ENCODE peak calls at places on chromosomes 12 and 14, in eight cellular contexts. One of them, this sample, is unnamed.

GRCh38 chr14:32134448-32135070 is 57.5 kb downstream of the ARHGAP5 start:
- DNase-seq in uterus: no peak
- DNase-seq in fibroblast of the aortic adventitia: peak; percentile 13
- DNase-seq in CD8-positive, alpha-beta T cell: no peak
- DNase-seq in glutamatergic neuron: no peak
- DNase-seq in left ventricle myocardium inferior: no peak
- DNase-seq in IMR-90: peak; percentile 59
- DNase-seq in GM23338: no peak
- DNase-seq in this sample: no peak

GRCh38 chr12:126443977-126444376 is 1378.7 kb downstream of the AACS start:
- DNase-seq in uterus: no peak
- DNase-seq in fibroblast of the aortic adventitia: no peak
- DNase-seq in CD8-positive, alpha-beta T cell: no peak
- DNase-seq in glutamatergic neuron: no peak
- DNase-seq in left ventricle myocardium inferior: no peak
- DNase-seq in IMR-90: no peak
- DNase-seq in GM23338: no peak
- DNase-seq in this sample: no peak

GRCh38 chr12:93785262-93786010 is 108.3 kb downstream of the CRADD start:
- DNase-seq in uterus: peak; percentile 38
- DNase-seq in fibroblast of the aortic adventitia: peak; percentile 93
- DNase-seq in CD8-positive, alpha-beta T cell: peak; percentile 43
- DNase-seq in glutamatergic neuron: no peak
- DNase-seq in left ventricle myocardium inferior: no peak
- DNase-seq in IMR-90: peak; percentile 97
- DNase-seq in GM23338: peak; percentile 54
- DNase-seq in this sample: peak; percentile 85

GRCh38 chr12:121966959-121967358 is 48.6 kb downstream of the CFAP251 start:
- DNase-seq in uterus: no peak
- DNase-seq in fibroblast of the aortic adventitia: peak; percentile 21
- DNase-seq in CD8-positive, alpha-beta T cell: no peak
- DNase-seq in glutamatergic neuron: no peak
- DNase-seq in left ventricle myocardium inferior: no peak
- DNase-seq in IMR-90: no peak
- DNase-seq in GM23338: no peak
- DNase-seq in this sample: no peak

GRCh38 chr12:67107751-67108269 is 161.3 kb upstream of the CAND1 start:
- DNase-seq in uterus: no peak
- DNase-seq in fibroblast of the aortic adventitia: no peak
- DNase-seq in CD8-positive, alpha-beta T cell: no peak
- DNase-seq in glutamatergic neuron: no peak
- DNase-seq in left ventricle myocardium inferior: no peak
- DNase-seq in IMR-90: no peak
- DNase-seq in GM23338: no peak
- DNase-seq in this sample: no peak

GRCh38 chr12:42343721-42344120 is 17.8 kb downstream of the PPHLN1 start:
- DNase-seq in uterus: no peak
- DNase-seq in fibroblast of the aortic adventitia: no peak
- DNase-seq in CD8-positive, alpha-beta T cell: no peak
- DNase-seq in glutamatergic neuron: no peak
- DNase-seq in left ventricle myocardium inferior: no peak
- DNase-seq in IMR-90: no peak
- DNase-seq in GM23338: no peak
- DNase-seq in this sample: no peak

GRCh38 chr12:95051241-95051640 is 22.2 kb downstream of the NR2C1 start:
- DNase-seq in uterus: no peak
- DNase-seq in fibroblast of the aortic adventitia: no peak
- DNase-seq in CD8-positive, alpha-beta T cell: no peak
- DNase-seq in glutamatergic neuron: no peak
- DNase-seq in left ventricle myocardium inferior: no peak
- DNase-seq in IMR-90: peak; percentile 7
- DNase-seq in GM23338: no peak
- DNase-seq in this sample: no peak

GRCh38 chr14:106318700-106319099 is 792.3 kb downstream of the TMEM121 start:
- DNase-seq in uterus: no peak
- DNase-seq in fibroblast of the aortic adventitia: no peak
- DNase-seq in CD8-positive, alpha-beta T cell: peak; percentile 48
- DNase-seq in glutamatergic neuron: no peak
- DNase-seq in left ventricle myocardium inferior: no peak
- DNase-seq in IMR-90: no peak
- DNase-seq in GM23338: no peak
- DNase-seq in this sample: no peak

GRCh38 chr12:124913474-124914391 is 717 bp downstream of the UBC start:
- DNase-seq in uterus: peak; percentile 80
- DNase-seq in fibroblast of the aortic adventitia: peak; percentile 62
- DNase-seq in CD8-positive, alpha-beta T cell: peak; percentile 94
- DNase-seq in glutamatergic neuron: peak; percentile 81
- DNase-seq in left ventricle myocardium inferior: peak; percentile 83
- DNase-seq in IMR-90: peak; percentile 68
- DNase-seq in GM23338: peak; percentile 93
- DNase-seq in this sample: no peak

GRCh38 chr12:124752437-124753229 is 111.0 kb downstream of the SCARB1 start:
- DNase-seq in uterus: no peak
- DNase-seq in fibroblast of the aortic adventitia: peak; percentile 71
- DNase-seq in CD8-positive, alpha-beta T cell: no peak
- DNase-seq in glutamatergic neuron: no peak
- DNase-seq in left ventricle myocardium inferior: no peak
- DNase-seq in IMR-90: no peak
- DNase-seq in GM23338: no peak
- DNase-seq in this sample: no peak

GRCh38 chr14:28571636-28572035 is 195.0 kb upstream of the FOXG1 start:
- DNase-seq in uterus: no peak
- DNase-seq in fibroblast of the aortic adventitia: no peak
- DNase-seq in CD8-positive, alpha-beta T cell: no peak
- DNase-seq in glutamatergic neuron: no peak
- DNase-seq in left ventricle myocardium inferior: no peak
- DNase-seq in IMR-90: no peak
- DNase-seq in GM23338: no peak
- DNase-seq in this sample: no peak

GRCh38 chr12:115794659-115795081 is 482.8 kb downstream of the MED13L start:
- DNase-seq in uterus: no peak
- DNase-seq in fibroblast of the aortic adventitia: no peak
- DNase-seq in CD8-positive, alpha-beta T cell: no peak
- DNase-seq in glutamatergic neuron: no peak
- DNase-seq in left ventricle myocardium inferior: no peak
- DNase-seq in IMR-90: no peak
- DNase-seq in GM23338: peak; percentile 29
- DNase-seq in this sample: no peak
- TF ChIP-seq CTCF in uterus: no peak
- TF ChIP-seq CTCF in fibroblast of the aortic adventitia: no peak
- TF ChIP-seq CTCF in CD8-positive, alpha-beta T cell: no peak
- TF ChIP-seq CTCF in glutamatergic neuron: no peak
- TF ChIP-seq CTCF in left ventricle myocardium inferior: no peak
- TF ChIP-seq CTCF in IMR-90: no peak
- TF ChIP-seq CTCF in GM23338: peak; percentile 50
- TF ChIP-seq CTCF in this sample: no peak

GRCh38 chr14:100142073-100143040 is 17.1 kb downstream of the DEGS2 start:
- DNase-seq in uterus: no peak
- DNase-seq in fibroblast of the aortic adventitia: no peak
- DNase-seq in CD8-positive, alpha-beta T cell: no peak
- DNase-seq in glutamatergic neuron: no peak
- DNase-seq in left ventricle myocardium inferior: peak; percentile 51
- DNase-seq in IMR-90: no peak
- DNase-seq in GM23338: no peak
- DNase-seq in this sample: no peak

GRCh38 chr14:100141133-100141497 is 18.3 kb downstream of the DEGS2 start:
- DNase-seq in uterus: no peak
- DNase-seq in fibroblast of the aortic adventitia: no peak
- DNase-seq in CD8-positive, alpha-beta T cell: no peak
- DNase-seq in glutamatergic neuron: no peak
- DNase-seq in left ventricle myocardium inferior: no peak
- DNase-seq in IMR-90: no peak
- DNase-seq in GM23338: no peak
- DNase-seq in this sample: no peak

GRCh38 chr14:100138955-100139354 is 20.5 kb downstream of the DEGS2 start:
- DNase-seq in uterus: no peak
- DNase-seq in fibroblast of the aortic adventitia: no peak
- DNase-seq in CD8-positive, alpha-beta T cell: no peak
- DNase-seq in glutamatergic neuron: no peak
- DNase-seq in left ventricle myocardium inferior: no peak
- DNase-seq in IMR-90: no peak
- DNase-seq in GM23338: no peak
- DNase-seq in this sample: no peak

GRCh38 chr14:100138082-100138787 is 21.2 kb downstream of the DEGS2 start:
- DNase-seq in uterus: no peak
- DNase-seq in fibroblast of the aortic adventitia: no peak
- DNase-seq in CD8-positive, alpha-beta T cell: no peak
- DNase-seq in glutamatergic neuron: no peak
- DNase-seq in left ventricle myocardium inferior: no peak
- DNase-seq in IMR-90: no peak
- DNase-seq in GM23338: no peak
- DNase-seq in this sample: no peak

GRCh38 chr14:100140452-100141132 is 18.9 kb downstream of the DEGS2 start:
- DNase-seq in uterus: no peak
- DNase-seq in fibroblast of the aortic adventitia: no peak
- DNase-seq in CD8-positive, alpha-beta T cell: no peak
- DNase-seq in glutamatergic neuron: peak; percentile 53
- DNase-seq in left ventricle myocardium inferior: no peak
- DNase-seq in IMR-90: peak; percentile 20
- DNase-seq in GM23338: peak; percentile 90
- DNase-seq in this sample: no peak
- TF ChIP-seq CTCF in uterus: peak; percentile 13
- TF ChIP-seq CTCF in fibroblast of the aortic adventitia: no peak
- TF ChIP-seq CTCF in CD8-positive, alpha-beta T cell: no peak
- TF ChIP-seq CTCF in glutamatergic neuron: peak; percentile 19
- TF ChIP-seq CTCF in left ventricle myocardium inferior: no peak
- TF ChIP-seq CTCF in IMR-90: peak; percentile 26
- TF ChIP-seq CTCF in GM23338: peak; percentile 67
- TF ChIP-seq CTCF in this sample: no peak

GRCh38 chr12:68899251-68899771 is 33.7 kb downstream of the CPM start:
- DNase-seq in uterus: no peak
- DNase-seq in fibroblast of the aortic adventitia: peak; percentile 86
- DNase-seq in CD8-positive, alpha-beta T cell: no peak
- DNase-seq in glutamatergic neuron: no peak
- DNase-seq in left ventricle myocardium inferior: no peak
- DNase-seq in IMR-90: peak; percentile 59
- DNase-seq in GM23338: no peak
- DNase-seq in this sample: peak; percentile 73
- TF ChIP-seq CTCF in uterus: no peak
- TF ChIP-seq CTCF in fibroblast of the aortic adventitia: peak; percentile 78
- TF ChIP-seq CTCF in CD8-positive, alpha-beta T cell: no peak
- TF ChIP-seq CTCF in glutamatergic neuron: no peak
- TF ChIP-seq CTCF in left ventricle myocardium inferior: peak; percentile 44
- TF ChIP-seq CTCF in IMR-90: peak; percentile 46
- TF ChIP-seq CTCF in GM23338: peak; percentile 48
- TF ChIP-seq CTCF in this sample: peak; percentile 85

DNA sequence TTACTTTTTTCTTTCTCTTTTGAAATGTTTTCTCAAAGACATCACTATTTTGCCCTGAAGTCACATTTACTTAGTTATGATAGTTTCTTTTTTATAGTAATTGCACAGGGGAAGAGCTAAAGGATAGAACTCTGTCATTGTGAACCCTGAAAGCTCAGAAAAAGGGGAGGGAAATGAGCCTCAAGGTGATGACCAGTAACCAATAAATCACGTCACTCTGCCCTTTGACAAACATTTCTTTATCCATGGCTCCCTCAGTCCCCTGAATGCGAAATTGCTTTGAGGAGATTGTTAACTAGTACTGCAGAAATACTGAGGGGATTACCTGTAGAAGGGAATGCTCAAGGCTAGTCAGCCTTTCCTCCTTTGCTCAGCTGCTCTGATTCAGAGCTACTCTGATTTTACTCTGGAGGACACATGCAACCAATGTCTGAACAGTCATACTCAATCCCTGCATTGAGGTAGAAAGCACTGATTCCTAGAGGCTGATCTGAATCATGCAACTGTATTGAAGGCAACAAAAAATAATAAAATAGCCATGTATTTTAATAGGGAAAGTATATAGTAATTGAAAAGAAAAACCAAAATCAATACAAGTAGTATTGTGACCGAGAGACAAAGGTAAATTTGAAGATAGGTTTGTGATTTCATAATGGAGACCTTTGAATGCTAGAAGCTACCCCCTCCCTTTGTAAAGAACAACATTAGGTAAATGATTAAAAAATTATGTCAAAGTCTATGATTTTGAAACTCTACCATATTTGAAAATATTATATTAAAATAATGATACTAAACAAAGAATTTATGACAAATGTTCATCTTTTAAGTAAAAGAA is 24.7 kb downstream of the SLCO1B1 start:
- DNase-seq in uterus: no peak
- DNase-seq in fibroblast of the aortic adventitia: no peak
- DNase-seq in CD8-positive, alpha-beta T cell: no peak
- DNase-seq in glutamatergic neuron: no peak
- DNase-seq in left ventricle myocardium inferior: no peak
- DNase-seq in IMR-90: no peak
- DNase-seq in GM23338: peak; percentile 2
- DNase-seq in this sample: no peak
- TF ChIP-seq CTCF in uterus: no peak
- TF ChIP-seq CTCF in fibroblast of the aortic adventitia: no peak
- TF ChIP-seq CTCF in CD8-positive, alpha-beta T cell: no peak
- TF ChIP-seq CTCF in glutamatergic neuron: no peak
- TF ChIP-seq CTCF in left ventricle myocardium inferior: no peak
- TF ChIP-seq CTCF in IMR-90: no peak
- TF ChIP-seq CTCF in GM23338: no peak
- TF ChIP-seq CTCF in this sample: no peak

GRCh38 chr12:64756371-64756770 is 2.8 kb downstream of the GNS start:
- DNase-seq in uterus: no peak
- DNase-seq in fibroblast of the aortic adventitia: no peak
- DNase-seq in CD8-positive, alpha-beta T cell: no peak
- DNase-seq in glutamatergic neuron: no peak
- DNase-seq in left ventricle myocardium inferior: no peak
- DNase-seq in IMR-90: no peak
- DNase-seq in GM23338: no peak
- DNase-seq in this sample: no peak

GRCh38 chr12:64749466-64750202 is 9.6 kb downstream of the GNS start:
- DNase-seq in uterus: no peak
- DNase-seq in fibroblast of the aortic adventitia: no peak
- DNase-seq in CD8-positive, alpha-beta T cell: no peak
- DNase-seq in glutamatergic neuron: no peak
- DNase-seq in left ventricle myocardium inferior: no peak
- DNase-seq in IMR-90: no peak
- DNase-seq in GM23338: no peak
- DNase-seq in this sample: no peak

GRCh38 chr12:64757778-64758177 is 1.4 kb downstream of the GNS start:
- DNase-seq in uterus: no peak
- DNase-seq in fibroblast of the aortic adventitia: peak; percentile 18
- DNase-seq in CD8-positive, alpha-beta T cell: no peak
- DNase-seq in glutamatergic neuron: no peak
- DNase-seq in left ventricle myocardium inferior: no peak
- DNase-seq in IMR-90: no peak
- DNase-seq in GM23338: no peak
- DNase-seq in this sample: no peak

GRCh38 chr12:64752833-64753238 is 6.4 kb downstream of the GNS start:
- DNase-seq in uterus: no peak
- DNase-seq in fibroblast of the aortic adventitia: peak; percentile 39
- DNase-seq in CD8-positive, alpha-beta T cell: no peak
- DNase-seq in glutamatergic neuron: no peak
- DNase-seq in left ventricle myocardium inferior: no peak
- DNase-seq in IMR-90: no peak
- DNase-seq in GM23338: no peak
- DNase-seq in this sample: no peak

DNA sequence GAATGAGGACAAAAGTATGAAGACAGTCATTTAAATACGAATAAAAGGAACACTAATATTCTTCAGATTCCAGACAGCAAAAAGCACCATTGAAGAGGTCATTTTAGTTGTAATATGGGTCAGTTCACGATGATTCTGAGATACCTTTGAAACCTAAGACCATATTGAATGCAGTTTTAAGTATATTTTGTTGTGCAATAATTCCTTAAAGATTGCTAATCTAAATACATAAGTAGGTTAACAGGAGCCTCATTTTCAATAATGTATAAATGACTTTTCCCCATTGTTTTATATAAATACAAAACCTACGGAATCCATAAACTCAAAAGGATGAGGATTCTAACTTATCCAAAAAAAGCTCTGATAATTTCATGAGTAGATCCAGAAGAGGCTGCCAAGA is 5.8 kb downstream of the GNS start:
- DNase-seq in uterus: no peak
- DNase-seq in fibroblast of the aortic adventitia: no peak
- DNase-seq in CD8-positive, alpha-beta T cell: no peak
- DNase-seq in glutamatergic neuron: no peak
- DNase-seq in left ventricle myocardium inferior: no peak
- DNase-seq in IMR-90: no peak
- DNase-seq in GM23338: no peak
- DNase-seq in this sample: no peak
- TF ChIP-seq CTCF in uterus: no peak
- TF ChIP-seq CTCF in fibroblast of the aortic adventitia: no peak
- TF ChIP-seq CTCF in CD8-positive, alpha-beta T cell: no peak
- TF ChIP-seq CTCF in glutamatergic neuron: no peak
- TF ChIP-seq CTCF in left ventricle myocardium inferior: no peak
- TF ChIP-seq CTCF in IMR-90: no peak
- TF ChIP-seq CTCF in GM23338: no peak
- TF ChIP-seq CTCF in this sample: no peak

This sample was measured in AG09319.